ENCODE peak calls at places on chromosomes 16 and 17, in six cellular contexts. One of them, this sample, is unnamed.

GRCh38 chr17:35892091-35892637 is 12.0 kb upstream of the CCL5 start:
- DNase-seq in progenitor cell of endocrine pancreas: no peak
- DNase-seq in foreskin fibroblast: no peak
- DNase-seq in cardiac muscle cell: peak
- DNase-seq in stimulated activated CD8-positive, alpha-beta memory T cell treated with anti-CD3 and anti-CD28 coated beads, Interleukin-4, amount 100 ng/mL, for 4 hours: no peak
- DNase-seq in kidney tubule cell: peak
- DNase-seq in this sample: no peak

GRCh38 chr17:74854792-74855191 is 4.9 kb downstream of the GRIN2C start:
- DNase-seq in foreskin fibroblast: no peak
- DNase-seq in kidney tubule cell: no peak
- DNase-seq in progenitor cell of endocrine pancreas: no peak
- DNase-seq in cardiac muscle cell: no peak
- DNase-seq in stimulated activated CD8-positive, alpha-beta memory T cell treated with anti-CD3 and anti-CD28 coated beads, Interleukin-4, amount 100 ng/mL, for 4 hours: no peak
- DNase-seq in this sample: no peak

GRCh38 chr16:11824362-11824761 is 27.0 kb downstream of the RSL1D1 start:
- DNase-seq in progenitor cell of endocrine pancreas: no peak
- DNase-seq in stimulated activated CD8-positive, alpha-beta memory T cell treated with anti-CD3 and anti-CD28 coated beads, Interleukin-4, amount 100 ng/mL, for 4 hours: no peak
- DNase-seq in foreskin fibroblast: peak
- DNase-seq in kidney tubule cell: no peak
- DNase-seq in cardiac muscle cell: peak
- DNase-seq in this sample: no peak

GRCh38 chr16:57889522-57889921 is 81.4 kb downstream of the CNGB1 start:
- DNase-seq in stimulated activated CD8-positive, alpha-beta memory T cell treated with anti-CD3 and anti-CD28 coated beads, Interleukin-4, amount 100 ng/mL, for 4 hours: no peak
- DNase-seq in cardiac muscle cell: no peak
- DNase-seq in foreskin fibroblast: no peak
- DNase-seq in kidney tubule cell: peak
- DNase-seq in progenitor cell of endocrine pancreas: no peak
- DNase-seq in this sample: no peak

GRCh38 chr17:77385750-77386501 is 245.2 kb downstream of the SEC14L1 start:
- DNase-seq in stimulated activated CD8-positive, alpha-beta memory T cell treated with anti-CD3 and anti-CD28 coated beads, Interleukin-4, amount 100 ng/mL, for 4 hours: no peak
- DNase-seq in foreskin fibroblast: peak
- DNase-seq in kidney tubule cell: peak
- DNase-seq in progenitor cell of endocrine pancreas: no peak
- DNase-seq in cardiac muscle cell: peak
- DNase-seq in this sample: no peak

GRCh38 chr17:17497845-17498520 is 1.8 kb upstream of the RASD1 start:
- DNase-seq in kidney tubule cell: no peak
- DNase-seq in foreskin fibroblast: no peak
- DNase-seq in stimulated activated CD8-positive, alpha-beta memory T cell treated with anti-CD3 and anti-CD28 coated beads, Interleukin-4, amount 100 ng/mL, for 4 hours: no peak
- DNase-seq in cardiac muscle cell: no peak
- DNase-seq in progenitor cell of endocrine pancreas: no peak
- DNase-seq in this sample: no peak

GRCh38 chr16:53090271-53090590 is 35.4 kb downstream of the CHD9 start:
- DNase-seq in foreskin fibroblast: no peak
- DNase-seq in cardiac muscle cell: no peak
- DNase-seq in progenitor cell of endocrine pancreas: no peak
- DNase-seq in stimulated activated CD8-positive, alpha-beta memory T cell treated with anti-CD3 and anti-CD28 coated beads, Interleukin-4, amount 100 ng/mL, for 4 hours: no peak
- DNase-seq in kidney tubule cell: no peak
- DNase-seq in this sample: no peak

GRCh38 chr17:63693411-63694113 is 6.4 kb downstream of the LIMD2 start:
- DNase-seq in kidney tubule cell: no peak
- DNase-seq in progenitor cell of endocrine pancreas: no peak
- DNase-seq in stimulated activated CD8-positive, alpha-beta memory T cell treated with anti-CD3 and anti-CD28 coated beads, Interleukin-4, amount 100 ng/mL, for 4 hours: no peak
- DNase-seq in foreskin fibroblast: no peak
- DNase-seq in cardiac muscle cell: no peak
- DNase-seq in this sample: no peak

GRCh38 chr17:50630524-50631194 is 4.0 kb upstream of the ABCC3 start:
- DNase-seq in kidney tubule cell: peak
- DNase-seq in foreskin fibroblast: no peak
- DNase-seq in progenitor cell of endocrine pancreas: peak
- DNase-seq in cardiac muscle cell: peak
- DNase-seq in stimulated activated CD8-positive, alpha-beta memory T cell treated with anti-CD3 and anti-CD28 coated beads, Interleukin-4, amount 100 ng/mL, for 4 hours: peak
- DNase-seq in this sample: peak

GRCh38 chr16:49776085-49776501 is 79.8 kb downstream of the ZNF423 start:
- DNase-seq in foreskin fibroblast: no peak
- DNase-seq in progenitor cell of endocrine pancreas: no peak
- DNase-seq in cardiac muscle cell: peak
- DNase-seq in kidney tubule cell: no peak
- DNase-seq in stimulated activated CD8-positive, alpha-beta memory T cell treated with anti-CD3 and anti-CD28 coated beads, Interleukin-4, amount 100 ng/mL, for 4 hours: no peak
- DNase-seq in this sample: no peak

GRCh38 chr17:61335845-61336655 is 63.6 kb upstream of the TBX2 start:
- DNase-seq in foreskin fibroblast: no peak
- DNase-seq in kidney tubule cell: peak
- DNase-seq in cardiac muscle cell: no peak
- DNase-seq in progenitor cell of endocrine pancreas: no peak
- DNase-seq in stimulated activated CD8-positive, alpha-beta memory T cell treated with anti-CD3 and anti-CD28 coated beads, Interleukin-4, amount 100 ng/mL, for 4 hours: no peak
- DNase-seq in this sample: no peak

GRCh38 chr16:2968368-2968737 is 795 bp upstream of the PAQR4 start:
- DNase-seq in progenitor cell of endocrine pancreas: no peak
- DNase-seq in stimulated activated CD8-positive, alpha-beta memory T cell treated with anti-CD3 and anti-CD28 coated beads, Interleukin-4, amount 100 ng/mL, for 4 hours: no peak
- DNase-seq in foreskin fibroblast: no peak
- DNase-seq in cardiac muscle cell: no peak
- DNase-seq in kidney tubule cell: no peak
- DNase-seq in this sample: no peak

GRCh38 chr17:44655983-44656700 is at the start of gene MEIOC:
- DNase-seq in foreskin fibroblast: no peak
- DNase-seq in cardiac muscle cell: peak
- DNase-seq in kidney tubule cell: peak
- DNase-seq in stimulated activated CD8-positive, alpha-beta memory T cell treated with anti-CD3 and anti-CD28 coated beads, Interleukin-4, amount 100 ng/mL, for 4 hours: no peak
- DNase-seq in progenitor cell of endocrine pancreas: peak
- DNase-seq in this sample: peak

GRCh38 chr17:62898239-62898864 is 67.7 kb upstream of the TANC2 start:
- DNase-seq in kidney tubule cell: no peak
- DNase-seq in cardiac muscle cell: peak
- DNase-seq in progenitor cell of endocrine pancreas: no peak
- DNase-seq in foreskin fibroblast: peak
- DNase-seq in stimulated activated CD8-positive, alpha-beta memory T cell treated with anti-CD3 and anti-CD28 coated beads, Interleukin-4, amount 100 ng/mL, for 4 hours: no peak
- DNase-seq in this sample: no peak

GRCh38 chr16:17397499-17397891 is 73.3 kb downstream of the XYLT1 start:
- DNase-seq in foreskin fibroblast: peak
- DNase-seq in kidney tubule cell: no peak
- DNase-seq in stimulated activated CD8-positive, alpha-beta memory T cell treated with anti-CD3 and anti-CD28 coated beads, Interleukin-4, amount 100 ng/mL, for 4 hours: no peak
- DNase-seq in progenitor cell of endocrine pancreas: no peak
- DNase-seq in cardiac muscle cell: peak
- DNase-seq in this sample: no peak

GRCh38 chr17:41695134-41695661 is 6.5 kb downstream of the EIF1 start:
- DNase-seq in kidney tubule cell: no peak
- DNase-seq in cardiac muscle cell: no peak
- DNase-seq in stimulated activated CD8-positive, alpha-beta memory T cell treated with anti-CD3 and anti-CD28 coated beads, Interleukin-4, amount 100 ng/mL, for 4 hours: no peak
- DNase-seq in foreskin fibroblast: no peak
- DNase-seq in progenitor cell of endocrine pancreas: no peak
- DNase-seq in this sample: no peak

GRCh38 chr17:33667671-33668070 is 374.6 kb upstream of the ASIC2 start:
- DNase-seq in stimulated activated CD8-positive, alpha-beta memory T cell treated with anti-CD3 and anti-CD28 coated beads, Interleukin-4, amount 100 ng/mL, for 4 hours: no peak
- DNase-seq in foreskin fibroblast: no peak
- DNase-seq in cardiac muscle cell: peak
- DNase-seq in kidney tubule cell: no peak
- DNase-seq in progenitor cell of endocrine pancreas: no peak
- DNase-seq in this sample: no peak

GRCh38 chr16:79770244-79771064 is 169.9 kb upstream of the MAF start:
- DNase-seq in stimulated activated CD8-positive, alpha-beta memory T cell treated with anti-CD3 and anti-CD28 coated beads, Interleukin-4, amount 100 ng/mL, for 4 hours: no peak
- DNase-seq in cardiac muscle cell: peak
- DNase-seq in progenitor cell of endocrine pancreas: peak
- DNase-seq in kidney tubule cell: peak
- DNase-seq in foreskin fibroblast: peak
- DNase-seq in this sample: peak

GRCh38 chr17:1742371-1743093 is at the start of gene SERPINF2:
- DNase-seq in progenitor cell of endocrine pancreas: no peak
- DNase-seq in stimulated activated CD8-positive, alpha-beta memory T cell treated with anti-CD3 and anti-CD28 coated beads, Interleukin-4, amount 100 ng/mL, for 4 hours: no peak
- DNase-seq in foreskin fibroblast: no peak
- DNase-seq in kidney tubule cell: peak
- DNase-seq in cardiac muscle cell: no peak
- DNase-seq in this sample: no peak

GRCh38 chr16:56281256-56281805 is 90.0 kb downstream of the GNAO1 start:
- DNase-seq in cardiac muscle cell: no peak
- DNase-seq in progenitor cell of endocrine pancreas: no peak
- DNase-seq in foreskin fibroblast: no peak
- DNase-seq in stimulated activated CD8-positive, alpha-beta memory T cell treated with anti-CD3 and anti-CD28 coated beads, Interleukin-4, amount 100 ng/mL, for 4 hours: no peak
- DNase-seq in kidney tubule cell: peak
- DNase-seq in this sample: peak

GRCh38 chr17:17054636-17055035 is 12.4 kb downstream of the MPRIP start:
- DNase-seq in stimulated activated CD8-positive, alpha-beta memory T cell treated with anti-CD3 and anti-CD28 coated beads, Interleukin-4, amount 100 ng/mL, for 4 hours: no peak
- DNase-seq in kidney tubule cell: no peak
- DNase-seq in cardiac muscle cell: no peak
- DNase-seq in foreskin fibroblast: no peak
- DNase-seq in progenitor cell of endocrine pancreas: no peak
- DNase-seq in this sample: no peak

GRCh38 chr17:33777674-33778073 is 477.4 kb upstream of the CCL2 start:
- DNase-seq in stimulated activated CD8-positive, alpha-beta memory T cell treated with anti-CD3 and anti-CD28 coated beads, Interleukin-4, amount 100 ng/mL, for 4 hours: no peak
- DNase-seq in kidney tubule cell: no peak
- DNase-seq in cardiac muscle cell: no peak
- DNase-seq in progenitor cell of endocrine pancreas: no peak
- DNase-seq in foreskin fibroblast: no peak
- DNase-seq in this sample: no peak

GRCh38 chr17:50207318-50207717 is 5.9 kb upstream of the COL1A1 start:
- DNase-seq in foreskin fibroblast: no peak
- DNase-seq in kidney tubule cell: no peak
- DNase-seq in stimulated activated CD8-positive, alpha-beta memory T cell treated with anti-CD3 and anti-CD28 coated beads, Interleukin-4, amount 100 ng/mL, for 4 hours: no peak
- DNase-seq in cardiac muscle cell: no peak
- DNase-seq in progenitor cell of endocrine pancreas: no peak
- DNase-seq in this sample: peak

GRCh38 chr17:70961341-70961740 is 792.0 kb downstream of the KCNJ2 start:
- DNase-seq in foreskin fibroblast: no peak
- DNase-seq in stimulated activated CD8-positive, alpha-beta memory T cell treated with anti-CD3 and anti-CD28 coated beads, Interleukin-4, amount 100 ng/mL, for 4 hours: no peak
- DNase-seq in cardiac muscle cell: peak
- DNase-seq in progenitor cell of endocrine pancreas: no peak
- DNase-seq in kidney tubule cell: no peak
- DNase-seq in this sample: no peak

GRCh38 chr17:61475726-61476125 is 23.5 kb downstream of the TBX4 start:
- DNase-seq in stimulated activated CD8-positive, alpha-beta memory T cell treated with anti-CD3 and anti-CD28 coated beads, Interleukin-4, amount 100 ng/mL, for 4 hours: no peak
- DNase-seq in progenitor cell of endocrine pancreas: no peak
- DNase-seq in kidney tubule cell: peak
- DNase-seq in foreskin fibroblast: peak
- DNase-seq in cardiac muscle cell: no peak
- DNase-seq in this sample: no peak

GRCh38 chr17:38711792-38712571 is 6.9 kb downstream of the MLLT6 start:
- DNase-seq in kidney tubule cell: no peak
- DNase-seq in progenitor cell of endocrine pancreas: no peak
- DNase-seq in cardiac muscle cell: no peak
- DNase-seq in stimulated activated CD8-positive, alpha-beta memory T cell treated with anti-CD3 and anti-CD28 coated beads, Interleukin-4, amount 100 ng/mL, for 4 hours: no peak
- DNase-seq in foreskin fibroblast: no peak
- DNase-seq in this sample: no peak

GRCh38 chr17:72766761-72767356 is 325.6 kb downstream of the SLC39A11 start:
- DNase-seq in cardiac muscle cell: no peak
- DNase-seq in stimulated activated CD8-positive, alpha-beta memory T cell treated with anti-CD3 and anti-CD28 coated beads, Interleukin-4, amount 100 ng/mL, for 4 hours: no peak
- DNase-seq in progenitor cell of endocrine pancreas: no peak
- DNase-seq in kidney tubule cell: no peak
- DNase-seq in foreskin fibroblast: no peak
- DNase-seq in this sample: no peak

GRCh38 chr17:80447790-80448189 is 28.6 kb downstream of the NPTX1 start:
- DNase-seq in progenitor cell of endocrine pancreas: no peak
- DNase-seq in foreskin fibroblast: no peak
- DNase-seq in kidney tubule cell: no peak
- DNase-seq in stimulated activated CD8-positive, alpha-beta memory T cell treated with anti-CD3 and anti-CD28 coated beads, Interleukin-4, amount 100 ng/mL, for 4 hours: no peak
- DNase-seq in cardiac muscle cell: no peak
- DNase-seq in this sample: no peak